ENCODE peak calls at places on chromosomes 12 and 14, in four cellular contexts. M, A, B and U are unnamed samples.

GRCh38 chr12:105330938-105331804 is 680 bp downstream of the C12orf75 start:
- DNase-seq in M (no peak), B (peak; percentile 19), A (no peak), U (no peak)

GRCh38 chr12:127381043-127381668 is 885.8 kb upstream of the TMEM132C start:
- DNase-seq in B (peak; percentile 85), A (peak; percentile 57), M (no peak), U (no peak)

GRCh38 chr12:93061414-93062099 is 132.5 kb upstream of the EEA1 start:
- DNase-seq in B (no peak), M (no peak), A (no peak), U (no peak)

GRCh38 chr12:103652808-103653207 is 65.7 kb downstream of the STAB2 start:
- DNase-seq in A (no peak), B (peak; percentile 20), M (no peak), U (no peak)

GRCh38 chr12:132253698-132254480 is 75.5 kb downstream of the GALNT9 start:
- DNase-seq in B (no peak), M (no peak), A (no peak), U (no peak)

GRCh38 chr12:49031573-49032161 is 13.1 kb upstream of the PRKAG1 start:
- DNase-seq in B (no peak), M (no peak), A (no peak), U (no peak)

GRCh38 chr14:66240112-66240511 is 246.1 kb upstream of the CCDC196 start:
- DNase-seq in M (no peak), B (peak; percentile 22), A (no peak), U (no peak)

GRCh38 chr12:99111600-99111999 is 466.5 kb downstream of the APAF1 start:
- DNase-seq in B (peak; percentile 11), A (no peak), M (no peak), U (no peak)

GRCh38 chr12:24945822-24946221 is 3.1 kb downstream of the BCAT1 start:
- DNase-seq in M (no peak), A (no peak), B (no peak), U (no peak)

GRCh38 chr14:24894583-24895242 is 155.2 kb downstream of the STXBP6 start:
- DNase-seq in A (no peak), M (no peak), B (no peak), U (no peak)

GRCh38 chr12:110501378-110501721 is 561 bp downstream of the VPS29 start:
- DNase-seq in M (no peak), A (no peak), B (peak; percentile 60), U (no peak)

GRCh38 chr14:99413172-99413571 is 67.5 kb downstream of the SETD3 start:
- DNase-seq in A (no peak), M (no peak), B (no peak), U (no peak)

GRCh38 chr12:81170072-81170471 is 92.2 kb downstream of the ACSS3 start:
- DNase-seq in A (no peak), M (no peak), B (no peak), U (no peak)

GRCh38 chr14:22099942-22100763 is 426.5 kb upstream of the OR4E1 start:
- DNase-seq in A (no peak), M (no peak), B (peak; percentile 86), U (no peak)

GRCh38 chr12:10214131-10214876 is 1.6 kb downstream of the GABARAPL1 start:
- DNase-seq in M (no peak), A (peak; percentile 53), B (peak; percentile 42), U (no peak)

GRCh38 chr12:26345471-26346003 is 150.2 kb downstream of the SSPN start:
- DNase-seq in M (no peak), B (no peak), A (no peak), U (no peak)

GRCh38 chr12:30725739-30726138 is 29.0 kb downstream of the CAPRIN2 start:
- DNase-seq in B (peak; percentile 67), A (peak; percentile 72), M (no peak), U (no peak)

GRCh38 chr12:65537978-65538377 is 259.5 kb downstream of the MSRB3 start:
- DNase-seq in B (no peak), A (no peak), M (no peak), U (no peak)

GRCh38 chr12:75699728-75700496 is 188.5 kb upstream of the KRR1 start:
- DNase-seq in A (no peak), M (no peak), B (peak; percentile 7), U (no peak)

GRCh38 chr12:45685680-45686079 is 43.8 kb upstream of the ARID2 start:
- DNase-seq in A (no peak), M (no peak), B (no peak), U (no peak)

GRCh38 chr14:59215757-59216156 is 27.3 kb downstream of the DAAM1 start:
- DNase-seq in A (no peak), B (no peak), M (no peak), U (no peak)

GRCh38 chr12:50089730-50090129 is 4.6 kb downstream of the SMARCD1 start:
- DNase-seq in A (no peak), M (no peak), B (no peak), U (no peak)

GRCh38 chr12:55068416-55069010 is 48.7 kb downstream of the NEUROD4 start:
- DNase-seq in B (peak; percentile 76), M (no peak), A (peak; percentile 42), U (no peak)

GRCh38 chr12:128823216-128823915 is 392 bp downstream of the SLC15A4 start:
- DNase-seq in B (peak; percentile 45), A (no peak), M (no peak), U (no peak)

GRCh38 chr14:74973905-74974363 is 18.5 kb upstream of the PGF start:
- DNase-seq in M (no peak), A (no peak), B (no peak), U (no peak)

GRCh38 chr14:72643317-72643801 is 250.5 kb downstream of the DPF3 start:
- DNase-seq in A (peak; percentile 99), B (peak; percentile 98), M (no peak), U (no peak)

GRCh38 chr12:31629756-31630732 is 29.4 kb upstream of the ETFBKMT start:
- DNase-seq in M (no peak), B (no peak), A (no peak), U (no peak)

GRCh38 chr12:121766290-121767039 is 27.0 kb downstream of the RHOF start:
- DNase-seq in M (no peak), B (no peak), A (no peak), U (no peak)

GRCh38 chr14:77880056-77880455 is 80.1 kb downstream of the ADCK1 start:
- DNase-seq in A (no peak), M (no peak), B (no peak), U (no peak)

GRCh38 chr14:33343016-33343415 is 404.3 kb downstream of the NPAS3 start:
- DNase-seq in B (peak; percentile 58), A (no peak), M (no peak), U (no peak)

GRCh38 chr14:92224348-92224954 is 98.5 kb upstream of the SLC24A4 start:
- DNase-seq in A (no peak), M (no peak), B (peak; percentile 51), U (no peak)

GRCh38 chr12:107884769-107885694 is 110.5 kb downstream of the ASCL4 start:
- DNase-seq in A (peak; percentile 52), B (peak; percentile 72), M (no peak), U (peak; percentile 31)